ENCODE peak calls at places on chromosomes 16 and 17, in four cellular contexts. C is adrenal gland, N is BJ, L is cardiac fibroblast. T is an unnamed sample.

GRCh38 chr17:78748730-78749317 is 33.2 kb downstream of the CYTH1 start:
- DNase-seq in C (no peak), N (peak), L (peak), T (peak)

GRCh38 chr17:34542700-34543336 is 36.6 kb upstream of the TMEM132E start:
- DNase-seq in N (no peak), C (peak), L (peak), T (peak)

GRCh38 chr17:57549468-57549867 is 195.6 kb downstream of the CCDC182 start:
- DNase-seq in N (no peak), L (no peak), C (no peak), T (no peak)

GRCh38 chr17:74591503-74591902 is 580 bp downstream of the CD300LD start:
- DNase-seq in L (no peak), N (no peak), C (no peak), T (no peak)

GRCh38 chr16:6148361-6148760 is 1050.8 kb upstream of the EEF2KMT start:
- DNase-seq in N (no peak), C (no peak), L (no peak), T (no peak)

GRCh38 chr16:11108466-11108805 is 147.6 kb downstream of the SOCS1 start:
- DNase-seq in N (no peak), C (no peak), L (no peak), T (no peak)

GRCh38 chr17:48491527-48492273 is 39.1 kb downstream of the HOXB1 start:
- DNase-seq in N (no peak), C (no peak), L (peak), T (no peak)

GRCh38 chr16:2350500-2350899 is 10.0 kb upstream of the ABCA3 start:
- DNase-seq in L (no peak), C (no peak), N (no peak), T (no peak)

GRCh38 chr17:62653002-62653830 is 25.7 kb downstream of the MRC2 start:
- DNase-seq in N (no peak), L (peak), C (peak), T (no peak)

GRCh38 chr17:72931163-72931562 is 161.3 kb downstream of the SLC39A11 start:
- DNase-seq in N (no peak), L (no peak), C (no peak), T (no peak)

GRCh38 chr16:31016018-31016417 is 5.6 kb upstream of the STX1B start:
- DNase-seq in L (no peak), C (no peak), N (no peak), T (no peak)

DNA sequence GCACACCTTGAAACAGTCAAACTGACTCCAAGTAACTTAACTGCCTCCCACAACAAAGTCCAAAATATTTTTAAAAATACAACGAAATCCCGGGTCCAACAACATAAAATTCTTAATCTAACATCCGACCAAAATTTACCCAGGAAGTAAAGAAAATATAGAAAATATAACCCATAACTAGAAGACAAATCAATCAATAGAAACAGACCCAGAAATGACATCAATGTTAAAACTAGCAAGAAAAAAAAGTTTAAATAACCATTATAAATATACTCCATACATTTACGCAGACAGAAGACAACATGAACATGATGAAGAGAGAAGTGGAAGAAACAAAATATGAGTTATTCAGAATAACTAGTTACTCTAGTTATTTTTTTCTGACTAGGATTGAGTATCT is 3.7 kb downstream of the ZNF597 start:
- DNase-seq in L (no peak), C (no peak), N (no peak), T (no peak)
- H3K4me3 ChIP-seq in L (no peak), C (no peak), N (no peak), T (no peak)

GRCh38 chr17:17742133-17742621 is 60.9 kb downstream of the RAI1 start:
- DNase-seq in L (peak), C (no peak), N (no peak), T (no peak)

GRCh38 chr17:17740627-17741237 is 59.5 kb downstream of the RAI1 start:
- DNase-seq in N (no peak), C (no peak), L (no peak), T (peak)

GRCh38 chr17:17739388-17740066 is 58.3 kb downstream of the RAI1 start:
- DNase-seq in N (no peak), C (no peak), L (peak), T (peak)

GRCh38 chr17:17742688-17743390 is 61.6 kb downstream of the RAI1 start:
- DNase-seq in L (no peak), N (no peak), C (no peak), T (no peak)

DNA sequence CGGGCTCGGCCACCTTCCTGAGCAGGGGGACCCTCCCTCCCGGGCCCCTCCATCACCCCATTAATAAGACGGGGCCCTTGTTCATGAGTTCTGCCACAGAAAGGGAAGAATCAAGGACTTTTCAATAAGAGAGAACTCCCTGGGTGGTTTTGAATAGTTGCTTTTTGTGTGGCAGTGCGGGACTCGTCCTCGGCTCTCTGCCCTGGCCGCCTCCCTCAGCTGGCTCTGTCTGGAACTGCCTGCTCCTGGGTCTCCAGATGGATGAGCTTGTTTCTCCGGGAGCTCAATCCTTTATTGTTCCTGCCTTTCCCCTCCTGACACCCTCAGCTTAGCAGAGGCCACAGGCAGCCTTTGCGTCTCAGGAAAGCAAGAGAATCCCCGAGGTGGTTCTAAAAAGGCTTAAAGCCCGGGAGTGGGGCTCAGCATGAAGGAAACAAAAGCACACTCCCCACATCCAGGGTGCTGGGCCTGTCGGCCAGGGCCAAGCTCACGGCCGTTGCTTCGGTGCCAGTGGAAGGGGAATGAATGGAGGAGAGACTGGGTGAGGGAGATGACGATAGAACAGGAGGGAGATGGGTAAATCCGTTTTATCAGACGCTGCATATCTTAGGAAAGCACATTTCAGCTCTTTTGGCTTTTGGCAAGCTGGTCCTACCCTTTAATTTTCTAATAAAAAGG is 60.2 kb downstream of the RAI1 start:
- DNase-seq in C (no peak), N (no peak), L (no peak), T (no peak)
- TF ChIP-seq CTCF in C (peak), N (peak), L (no peak), T (peak)

GRCh38 chr16:22016927-22017326 is 9.0 kb downstream of the MOSMO start:
- DNase-seq in C (no peak), N (no peak), L (no peak), T (no peak)
- H3K4me3 ChIP-seq in C (no peak), N (no peak), L (no peak), T (no peak)

GRCh38 chr16:54355251-54355650 is 68.7 kb upstream of the IRX3 start:
- DNase-seq in L (peak), C (no peak), N (no peak), T (peak)
- TF ChIP-seq CTCF in L (no peak), C (no peak), N (no peak), T (no peak)

DNA sequence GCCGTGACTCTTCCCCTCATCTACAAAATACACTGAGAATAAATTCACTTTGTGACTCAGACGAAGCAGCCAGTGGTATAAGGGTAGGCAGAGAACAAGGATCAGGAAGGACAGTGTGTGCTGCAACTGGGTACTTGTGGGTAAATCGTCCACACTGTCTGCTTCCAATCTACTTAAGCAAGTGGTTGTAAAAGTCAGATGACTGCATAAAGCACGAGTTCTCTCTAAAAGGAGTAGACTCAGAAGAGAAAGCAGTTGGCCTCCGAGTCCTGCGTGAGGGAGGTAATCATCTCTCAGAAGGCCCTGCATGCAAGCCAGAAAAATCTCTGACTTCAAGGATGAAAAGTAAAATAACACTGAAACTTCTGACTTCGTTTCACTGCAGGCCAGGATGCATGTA is 43.1 kb downstream of the ANKFY1 start:
- DNase-seq in C (peak), L (peak), N (no peak), T (no peak)
- H3K4me3 ChIP-seq in C (no peak), L (no peak), N (no peak), T (no peak)

GRCh38 chr16:86079185-86079885 is 180.4 kb downstream of the IRF8 start:
- DNase-seq in C (no peak), L (no peak), N (no peak), T (no peak)

GRCh38 chr16:86078121-86078600 is 179.2 kb downstream of the IRF8 start:
- DNase-seq in C (no peak), N (no peak), L (no peak), T (no peak)

GRCh38 chr16:86076606-86077005 is 177.6 kb downstream of the IRF8 start:
- DNase-seq in C (no peak), L (no peak), N (no peak), T (no peak)

GRCh38 chr16:86075839-86076440 is 177.0 kb downstream of the IRF8 start:
- DNase-seq in C (no peak), N (no peak), L (no peak), T (no peak)

GRCh38 chr16:86077243-86077940 is 178.4 kb downstream of the IRF8 start:
- DNase-seq in L (no peak), C (no peak), N (no peak), T (no peak)
- TF ChIP-seq CTCF in L (no peak), C (no peak), N (no peak), T (no peak)

GRCh38 chr17:545156-545555 is 169.5 kb downstream of the VPS53 start:
- DNase-seq in L (no peak), C (no peak), N (no peak), T (no peak)

GRCh38 chr17:546456-546855 is 168.2 kb downstream of the VPS53 start:
- DNase-seq in N (no peak), C (no peak), L (no peak), T (peak)

GRCh38 chr17:550041-550398 is 164.6 kb downstream of the VPS53 start:
- DNase-seq in N (no peak), L (peak), C (no peak), T (peak)

GRCh38 chr17:550776-551175 is 163.9 kb downstream of the VPS53 start:
- DNase-seq in N (no peak), C (no peak), L (peak), T (peak)

GRCh38 chr17:549197-550040 is 165.2 kb downstream of the VPS53 start:
- DNase-seq in N (peak), L (no peak), C (no peak), T (no peak)
- H3K4me3 ChIP-seq in N (peak), L (no peak), C (no peak), T (no peak)